ENCODE peak calls at places on chromosomes 2 and 18, in eight cellular contexts. One of them, this sample, is unnamed. For H3K4me1, the result is how much of the 10 kb centered on the place peaks cover.

GRCh38 chr2:1421731-1422130 is 8.5 kb downstream of the TPO start:
- DNase-seq in hepatocyte: no peak
- DNase-seq in body of pancreas: no peak
- DNase-seq in suprapubic skin: no peak
- DNase-seq in heart left ventricle: no peak
- DNase-seq in HepG2: no peak
- DNase-seq in left ventricle myocardium inferior: no peak
- DNase-seq in uterus: no peak
- DNase-seq in this sample: no peak

GRCh38 chr18:3631927-3632326 is 182.0 kb downstream of the TGIF1 start:
- DNase-seq in hepatocyte: no peak
- DNase-seq in body of pancreas: no peak
- DNase-seq in suprapubic skin: no peak
- DNase-seq in heart left ventricle: no peak
- DNase-seq in HepG2: no peak
- DNase-seq in left ventricle myocardium inferior: no peak
- DNase-seq in uterus: no peak
- DNase-seq in this sample: no peak

GRCh38 chr2:38959464-38959863 is 69.8 kb downstream of the ARHGEF33 start:
- DNase-seq in hepatocyte: no peak
- DNase-seq in body of pancreas: no peak
- DNase-seq in suprapubic skin: no peak
- DNase-seq in heart left ventricle: no peak
- DNase-seq in HepG2: no peak
- DNase-seq in left ventricle myocardium inferior: peak
- DNase-seq in uterus: no peak
- DNase-seq in this sample: no peak

GRCh38 chr2:241799522-241800197 is 9.3 kb upstream of the NEU4 start:
- DNase-seq in hepatocyte: no peak
- DNase-seq in body of pancreas: no peak
- DNase-seq in suprapubic skin: no peak
- DNase-seq in heart left ventricle: peak
- DNase-seq in HepG2: no peak
- DNase-seq in left ventricle myocardium inferior: no peak
- DNase-seq in uterus: peak
- DNase-seq in this sample: peak

GRCh38 chr2:17672583-17673317 is 80.9 kb downstream of the SMC6 start:
- DNase-seq in hepatocyte: no peak
- DNase-seq in body of pancreas: no peak
- DNase-seq in suprapubic skin: no peak
- DNase-seq in heart left ventricle: no peak
- DNase-seq in HepG2: no peak
- DNase-seq in left ventricle myocardium inferior: no peak
- DNase-seq in uterus: no peak
- DNase-seq in this sample: no peak

GRCh38 chr2:101961287-101962242 is 30.2 kb upstream of the IL1R2 start:
- DNase-seq in hepatocyte: peak
- DNase-seq in body of pancreas: peak
- DNase-seq in suprapubic skin: peak
- DNase-seq in heart left ventricle: peak
- DNase-seq in HepG2: peak
- DNase-seq in left ventricle myocardium inferior: peak
- DNase-seq in uterus: peak
- DNase-seq in this sample: peak

GRCh38 chr18:40346146-40346545 is 1608.9 kb upstream of the PIK3C3 start:
- DNase-seq in hepatocyte: no peak
- DNase-seq in body of pancreas: no peak
- DNase-seq in suprapubic skin: no peak
- DNase-seq in heart left ventricle: no peak
- DNase-seq in HepG2: no peak
- DNase-seq in left ventricle myocardium inferior: no peak
- DNase-seq in uterus: no peak
- DNase-seq in this sample: no peak

GRCh38 chr2:110677080-110677479 is 783 bp downstream of the BUB1 start:
- DNase-seq in hepatocyte: no peak
- DNase-seq in body of pancreas: no peak
- DNase-seq in suprapubic skin: no peak
- DNase-seq in heart left ventricle: no peak
- DNase-seq in HepG2: no peak
- DNase-seq in left ventricle myocardium inferior: no peak
- DNase-seq in uterus: no peak
- DNase-seq in this sample: no peak

GRCh38 chr2:28995765-28996164 is 14.7 kb downstream of the TOGARAM2 start:
- DNase-seq in hepatocyte: no peak
- DNase-seq in body of pancreas: no peak
- DNase-seq in suprapubic skin: no peak
- DNase-seq in heart left ventricle: no peak
- DNase-seq in HepG2: no peak
- DNase-seq in left ventricle myocardium inferior: no peak
- DNase-seq in uterus: no peak
- DNase-seq in this sample: no peak

DNA sequence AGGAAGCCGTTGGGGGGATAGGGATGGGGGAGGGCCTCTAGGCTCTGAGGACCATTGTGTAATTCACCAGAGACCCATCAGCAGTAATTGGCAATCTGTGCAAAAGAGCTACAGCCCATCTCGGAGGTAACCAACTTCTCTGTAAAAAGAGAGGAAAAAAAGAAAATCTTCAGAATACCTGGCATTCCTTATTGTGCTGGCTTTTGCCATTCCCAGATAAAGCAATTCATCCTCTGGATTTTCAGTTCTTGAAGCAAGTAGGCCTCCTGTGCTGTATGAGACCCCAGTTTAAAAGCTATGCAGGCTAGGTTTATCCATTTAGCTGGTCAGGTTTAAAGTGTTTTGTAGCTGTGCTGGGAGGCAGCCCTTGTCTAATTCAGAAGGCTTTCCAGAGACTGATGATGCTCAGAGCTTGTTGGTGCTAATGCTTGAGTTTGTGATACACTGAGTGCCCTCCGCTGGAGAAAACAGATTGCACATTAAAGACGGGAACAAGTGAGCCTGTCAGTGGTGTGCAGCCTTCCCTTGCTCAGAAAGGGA is at the start of gene LRRTM4:
- DNase-seq in hepatocyte: peak
- DNase-seq in body of pancreas: no peak
- DNase-seq in suprapubic skin: no peak
- DNase-seq in heart left ventricle: peak
- DNase-seq in HepG2: no peak
- DNase-seq in left ventricle myocardium inferior: no peak
- DNase-seq in uterus: no peak
- DNase-seq in this sample: peak
- TF ChIP-seq CTCF in hepatocyte: peak
- TF ChIP-seq CTCF in body of pancreas: no peak
- TF ChIP-seq CTCF in suprapubic skin: no peak
- TF ChIP-seq CTCF in heart left ventricle: peak
- TF ChIP-seq CTCF in HepG2: peak
- TF ChIP-seq CTCF in left ventricle myocardium inferior: peak
- TF ChIP-seq CTCF in uterus: no peak
- TF ChIP-seq CTCF in this sample: no peak

GRCh38 chr2:134367915-134368911 is 114.3 kb downstream of the MGAT5 start:
- DNase-seq in hepatocyte: peak
- DNase-seq in body of pancreas: no peak
- DNase-seq in suprapubic skin: no peak
- DNase-seq in heart left ventricle: no peak
- DNase-seq in HepG2: peak
- DNase-seq in left ventricle myocardium inferior: no peak
- DNase-seq in uterus: no peak
- DNase-seq in this sample: no peak

GRCh38 chr2:134369220-134369902 is 115.5 kb downstream of the MGAT5 start:
- DNase-seq in hepatocyte: no peak
- DNase-seq in body of pancreas: no peak
- DNase-seq in suprapubic skin: no peak
- DNase-seq in heart left ventricle: no peak
- DNase-seq in HepG2: no peak
- DNase-seq in left ventricle myocardium inferior: peak
- DNase-seq in uterus: no peak
- DNase-seq in this sample: no peak

GRCh38 chr2:134372141-134372540 is 118.3 kb downstream of the MGAT5 start:
- DNase-seq in hepatocyte: no peak
- DNase-seq in body of pancreas: no peak
- DNase-seq in suprapubic skin: no peak
- DNase-seq in heart left ventricle: no peak
- DNase-seq in HepG2: no peak
- DNase-seq in left ventricle myocardium inferior: no peak
- DNase-seq in uterus: no peak
- DNase-seq in this sample: no peak

GRCh38 chr2:134372611-134373131 is 118.8 kb downstream of the MGAT5 start:
- DNase-seq in hepatocyte: peak
- DNase-seq in body of pancreas: peak
- DNase-seq in suprapubic skin: no peak
- DNase-seq in heart left ventricle: peak
- DNase-seq in HepG2: no peak
- DNase-seq in left ventricle myocardium inferior: peak
- DNase-seq in uterus: peak
- DNase-seq in this sample: no peak

DNA sequence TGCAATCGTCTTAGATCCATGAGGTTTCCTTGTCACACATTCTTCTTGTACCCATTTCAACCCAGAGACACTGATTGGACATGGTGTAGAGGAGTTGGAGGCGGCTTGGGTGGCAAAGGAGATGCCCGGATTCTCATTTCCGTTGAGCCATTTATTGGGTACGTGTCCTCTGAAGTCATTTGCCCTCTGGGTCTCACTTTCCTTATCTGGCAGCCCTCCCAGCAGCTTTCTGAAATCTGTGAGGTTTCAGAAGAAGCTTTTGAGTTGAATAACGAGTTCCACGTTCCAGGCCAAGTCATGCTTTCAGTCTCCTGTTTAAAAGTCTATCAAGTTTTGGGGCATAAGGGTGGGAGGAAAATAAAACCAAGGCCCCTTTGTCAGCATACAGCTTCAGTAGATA is 117.2 kb downstream of the MGAT5 start:
- DNase-seq in hepatocyte: no peak
- DNase-seq in body of pancreas: no peak
- DNase-seq in suprapubic skin: no peak
- DNase-seq in heart left ventricle: no peak
- DNase-seq in HepG2: no peak
- DNase-seq in left ventricle myocardium inferior: no peak
- DNase-seq in uterus: no peak
- DNase-seq in this sample: no peak
- H3K4me1 ChIP-seq in hepatocyte: under half
- H3K4me1 ChIP-seq in body of pancreas: under half
- H3K4me1 ChIP-seq in suprapubic skin: under half
- H3K4me1 ChIP-seq in heart left ventricle: half or more
- H3K4me1 ChIP-seq in HepG2: under half
- H3K4me1 ChIP-seq in left ventricle myocardium inferior: half or more
- H3K4me1 ChIP-seq in uterus: under half
- H3K4me1 ChIP-seq in this sample: under half

GRCh38 chr2:111967018-111967417 is 68.6 kb downstream of the MERTK start:
- DNase-seq in hepatocyte: no peak
- DNase-seq in body of pancreas: no peak
- DNase-seq in suprapubic skin: no peak
- DNase-seq in heart left ventricle: no peak
- DNase-seq in HepG2: no peak
- DNase-seq in left ventricle myocardium inferior: no peak
- DNase-seq in uterus: no peak
- DNase-seq in this sample: no peak
- H3K4me3 ChIP-seq in hepatocyte: no peak
- H3K4me3 ChIP-seq in body of pancreas: no peak
- H3K4me3 ChIP-seq in suprapubic skin: no peak
- H3K4me3 ChIP-seq in heart left ventricle: no peak
- H3K4me3 ChIP-seq in HepG2: no peak
- H3K4me3 ChIP-seq in left ventricle myocardium inferior: no peak
- H3K4me3 ChIP-seq in uterus: no peak
- H3K4me3 ChIP-seq in this sample: no peak

GRCh38 chr2:97808816-97809215 is 95.4 kb downstream of the ZAP70 start:
- DNase-seq in hepatocyte: no peak
- DNase-seq in body of pancreas: no peak
- DNase-seq in suprapubic skin: no peak
- DNase-seq in heart left ventricle: no peak
- DNase-seq in HepG2: no peak
- DNase-seq in left ventricle myocardium inferior: no peak
- DNase-seq in uterus: no peak
- DNase-seq in this sample: no peak

GRCh38 chr2:97805776-97806175 is 92.4 kb downstream of the ZAP70 start:
- DNase-seq in hepatocyte: no peak
- DNase-seq in body of pancreas: no peak
- DNase-seq in suprapubic skin: no peak
- DNase-seq in heart left ventricle: no peak
- DNase-seq in HepG2: no peak
- DNase-seq in left ventricle myocardium inferior: no peak
- DNase-seq in uterus: no peak
- DNase-seq in this sample: no peak

GRCh38 chr2:97812916-97813315 is 99.5 kb downstream of the ZAP70 start:
- DNase-seq in hepatocyte: no peak
- DNase-seq in body of pancreas: no peak
- DNase-seq in suprapubic skin: no peak
- DNase-seq in heart left ventricle: no peak
- DNase-seq in HepG2: no peak
- DNase-seq in left ventricle myocardium inferior: no peak
- DNase-seq in uterus: no peak
- DNase-seq in this sample: no peak

DNA sequence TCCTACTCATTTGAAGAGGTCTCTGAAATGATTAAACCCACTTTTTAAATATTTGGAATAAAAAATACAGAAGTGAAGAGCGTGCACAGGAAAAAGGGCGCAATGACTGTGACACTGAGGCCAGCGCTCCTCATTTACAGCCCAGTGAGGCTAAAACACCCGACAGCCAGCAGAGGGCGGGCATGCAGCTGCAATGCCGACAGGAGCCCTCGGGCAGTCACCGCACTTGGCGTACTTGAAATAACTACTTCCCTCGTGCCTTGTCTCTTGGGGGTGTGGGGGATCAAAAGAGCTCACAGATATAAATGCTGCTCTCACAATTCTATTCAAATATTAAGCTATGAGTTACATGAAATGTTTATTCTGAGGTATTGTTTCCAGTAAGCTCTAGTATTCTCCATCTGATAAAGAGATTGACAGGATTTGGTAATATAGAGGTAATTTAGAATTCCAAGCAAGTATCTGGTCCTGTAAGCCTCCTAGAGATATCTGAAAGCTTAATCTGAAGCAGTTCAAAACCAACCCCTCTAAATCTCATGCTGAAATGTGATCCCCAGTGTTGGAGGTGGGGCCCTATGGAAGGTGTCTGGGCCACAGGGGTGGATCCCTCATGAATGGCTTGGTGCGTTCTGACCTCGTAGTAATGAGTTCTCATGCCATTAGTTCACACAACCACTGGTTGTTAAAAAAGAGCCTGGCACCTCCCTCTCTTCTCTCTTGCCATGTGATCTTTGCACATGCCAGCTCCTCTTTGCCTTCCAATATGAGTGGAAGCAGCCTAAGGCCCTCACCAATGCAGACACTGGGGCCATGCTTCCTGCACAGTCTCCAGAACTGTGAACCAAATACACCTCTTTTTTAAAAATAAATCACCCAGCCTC is 93.6 kb downstream of the ZAP70 start:
- DNase-seq in hepatocyte: peak
- DNase-seq in body of pancreas: peak
- DNase-seq in suprapubic skin: peak
- DNase-seq in heart left ventricle: peak
- DNase-seq in HepG2: peak
- DNase-seq in left ventricle myocardium inferior: peak
- DNase-seq in uterus: peak
- DNase-seq in this sample: peak
- TF ChIP-seq CTCF in hepatocyte: peak
- TF ChIP-seq CTCF in body of pancreas: peak
- TF ChIP-seq CTCF in suprapubic skin: peak
- TF ChIP-seq CTCF in heart left ventricle: peak
- TF ChIP-seq CTCF in HepG2: peak
- TF ChIP-seq CTCF in left ventricle myocardium inferior: peak
- TF ChIP-seq CTCF in uterus: peak
- TF ChIP-seq CTCF in this sample: peak